ENCODE peak calls at places on chromosomes 16 and 17, in nine cellular contexts. W is stimulated activated CD8-positive, alpha-beta memory T cell treated with anti-CD3 and anti-CD28 coated beads, Interleukin-15, amount 100 ng/mL, for 48 hours; N is ureter; Z is HS-27A; I is epithelial cell of prostate; O is NCI-H510A; Q is heart right ventricle; D is left lung; C is cardiac muscle cell. H is an unnamed sample.
A peak's percentile ranks its signal among the peaks of the same experiment; 100 is the strongest.

GRCh38 chr17:72631568-72631967 is 460.9 kb downstream of the SLC39A11 start:
- DNase-seq in W (no peak), N (no peak), Z (no peak), I (peak; percentile 53), O (peak; percentile 61), Q (no peak), D (no peak), C (no peak), H (no peak)

GRCh38 chr17:28902819-28903545 is at the start of gene DHRS13:
- DNase-seq in W (peak; percentile 91), N (peak; percentile 88), Z (peak; percentile 45), I (peak; percentile 72), O (peak; percentile 95), Q (peak; percentile 85), D (peak; percentile 89), C (peak; percentile 92), H (peak; percentile 86)

GRCh38 chr17:59829217-59830006 is 63.3 kb downstream of the TUBD1 start:
- DNase-seq in W (no peak), N (no peak), Z (peak; percentile 99), I (peak; percentile 98), O (peak; percentile 67), Q (peak; percentile 54), D (no peak), C (peak; percentile 98), H (no peak)

GRCh38 chr16:64990101-64990500 is 131.8 kb downstream of the CDH11 start:
- DNase-seq in W (no peak), N (no peak), Z (no peak), I (no peak), O (no peak), Q (no peak), D (no peak), C (no peak), H (no peak)

GRCh38 chr17:82859431-82860403 is 19.9 kb upstream of the ZNF750 start:
- DNase-seq in W (peak; percentile 58), N (peak; percentile 82), Z (peak; percentile 8), I (no peak), O (no peak), Q (no peak), D (peak; percentile 75), C (peak; percentile 63), H (peak; percentile 57)

GRCh38 chr16:88320947-88321634 is 61.7 kb upstream of the ZNF469 start:
- DNase-seq in W (no peak), N (no peak), Z (no peak), I (no peak), O (no peak), Q (no peak), D (no peak), C (no peak), H (peak; percentile 18)

GRCh38 chr17:79621151-79621940 is 10.5 kb upstream of the RBFOX3 start:
- DNase-seq in W (no peak), N (peak; percentile 33), Z (no peak), I (no peak), O (no peak), Q (no peak), D (peak; percentile 23), C (no peak), H (no peak)

GRCh38 chr17:50346313-50347086 is 574 bp downstream of the XYLT2 start:
- DNase-seq in W (peak; percentile 37), N (peak; percentile 64), Z (no peak), I (no peak), O (no peak), Q (peak; percentile 44), D (peak; percentile 60), C (peak; percentile 19), H (peak; percentile 28)

GRCh38 chr16:88637797-88638196 is 575 bp upstream of the IL17C start:
- DNase-seq in W (no peak), N (no peak), Z (no peak), I (no peak), O (no peak), Q (no peak), D (no peak), C (no peak), H (no peak)

GRCh38 chr17:62628845-62629555 is 1.5 kb downstream of the MRC2 start:
- DNase-seq in W (no peak), N (no peak), Z (no peak), I (no peak), O (no peak), Q (no peak), D (no peak), C (peak; percentile 71), H (no peak)

GRCh38 chr17:17205368-17206148 is 575 bp downstream of the PLD6 start:
- DNase-seq in W (peak; percentile 50), N (peak; percentile 64), Z (peak; percentile 42), I (no peak), O (peak; percentile 15), Q (peak; percentile 51), D (peak; percentile 75), C (peak; percentile 27), H (peak; percentile 44)

GRCh38 chr17:3635474-3636153 is 436 bp downstream of the SHPK start:
- DNase-seq in W (no peak), N (no peak), Z (no peak), I (no peak), O (no peak), Q (no peak), D (no peak), C (no peak), H (no peak)

GRCh38 chr16:75566889-75567255 is 693 bp downstream of the GABARAPL2 start:
- DNase-seq in W (no peak), N (peak; percentile 45), Z (no peak), I (no peak), O (no peak), Q (no peak), D (no peak), C (no peak), H (no peak)

GRCh38 chr17:55432358-55433028 is 10.9 kb upstream of the MMD start:
- DNase-seq in W (no peak), N (no peak), Z (no peak), I (no peak), O (no peak), Q (no peak), D (no peak), C (peak; percentile 61), H (no peak)

GRCh38 chr16:66409156-66409555 is 17.9 kb upstream of the BEAN1 start:
- DNase-seq in W (no peak), N (no peak), Z (peak; percentile 34), I (no peak), O (no peak), Q (no peak), D (no peak), C (peak; percentile 80), H (no peak)

GRCh38 chr16:47848481-47849109 is 307.2 kb downstream of the ABCC12 start:
- DNase-seq in W (no peak), N (no peak), Z (no peak), I (peak; percentile 72), O (no peak), Q (no peak), D (no peak), C (peak; percentile 13), H (no peak)

GRCh38 chr17:73290399-73291259 is 21.2 kb downstream of the CDC42EP4 start:
- DNase-seq in W (no peak), N (no peak), Z (no peak), I (no peak), O (no peak), Q (no peak), D (no peak), C (no peak), H (no peak)

GRCh38 chr16:3443108-3444031 is at the start of the genes NAA60 and ZNF597:
- DNase-seq in W (peak; percentile 79), N (peak; percentile 85), Z (no peak), I (peak; percentile 71), O (peak; percentile 53), Q (peak; percentile 88), D (peak; percentile 87), C (peak; percentile 93), H (peak; percentile 80)

GRCh38 chr17:53719229-53719628 is 103.5 kb upstream of the KIF2B start:
- DNase-seq in W (no peak), N (no peak), Z (no peak), I (no peak), O (no peak), Q (no peak), D (no peak), C (peak; percentile 1), H (no peak)

GRCh38 chr16:84898447-84898846 is 78.7 kb downstream of the CRISPLD2 start:
- DNase-seq in W (no peak), N (no peak), Z (no peak), I (peak; percentile 66), O (no peak), Q (no peak), D (no peak), C (no peak), H (no peak)

GRCh38 chr17:28643979-28644781 is 778 bp downstream of the BLTP2 start:
- DNase-seq in W (no peak), N (peak; percentile 59), Z (no peak), I (no peak), O (peak; percentile 19), Q (peak; percentile 21), D (peak; percentile 67), C (peak; percentile 63), H (peak; percentile 10)

GRCh38 chr16:87628940-87629339 is 26.6 kb downstream of the JPH3 start:
- DNase-seq in W (no peak), N (no peak), Z (no peak), I (peak; percentile 82), O (no peak), Q (no peak), D (no peak), C (peak; percentile 3), H (no peak)

GRCh38 chr17:76137351-76138233 is 3.5 kb downstream of the FOXJ1 start:
- DNase-seq in W (no peak), N (no peak), Z (no peak), I (no peak), O (no peak), Q (no peak), D (no peak), C (no peak), H (no peak)

GRCh38 chr16:23072084-23072599 is 77.1 kb downstream of the USP31 start:
- DNase-seq in W (no peak), N (peak; percentile 87), Z (no peak), I (peak; percentile 71), O (no peak), Q (peak; percentile 90), D (peak; percentile 40), C (peak; percentile 82), H (no peak)

GRCh38 chr16:2697401-2697948 is 15.2 kb downstream of the KCTD5 start:
- DNase-seq in W (no peak), N (no peak), Z (no peak), I (no peak), O (no peak), Q (no peak), D (no peak), C (no peak), H (no peak)

GRCh38 chr16:3640207-3640606 is 14.3 kb upstream of the DNASE1 start:
- DNase-seq in W (no peak), N (no peak), Z (no peak), I (no peak), O (no peak), Q (no peak), D (no peak), C (no peak), H (no peak)

GRCh38 chr17:16916557-16916920 is 55.4 kb downstream of the TNFRSF13B start:
- DNase-seq in W (no peak), N (no peak), Z (no peak), I (no peak), O (no peak), Q (no peak), D (peak; percentile 9), C (no peak), H (no peak)

GRCh38 chr17:44546711-44547606 is 10.3 kb upstream of the FZD2 start:
- DNase-seq in W (no peak), N (no peak), Z (no peak), I (no peak), O (no peak), Q (no peak), D (no peak), C (peak; percentile 57), H (no peak)

GRCh38 chr17:73359987-73360410 is 48.2 kb upstream of the CDC42EP4 start:
- DNase-seq in W (no peak), N (no peak), Z (no peak), I (no peak), O (peak; percentile 87), Q (no peak), D (peak; percentile 76), C (no peak), H (no peak)

GRCh38 chr17:74012465-74012864 is 191.0 kb upstream of the RPL38 start:
- DNase-seq in W (peak; percentile 9), N (no peak), Z (no peak), I (no peak), O (peak; percentile 60), Q (no peak), D (no peak), C (no peak), H (peak; percentile 21)

GRCh38 chr17:64019486-64020067 is 856 bp downstream of the ICAM2 start:
- DNase-seq in W (no peak), N (no peak), Z (no peak), I (no peak), O (no peak), Q (no peak), D (no peak), C (no peak), H (no peak)

H was measured in stimulated activated CD4-positive, alpha-beta T cell treated with anti-CD3 and anti-CD28 coated beads, Interleukin-15, amount 100 ng/mL, for 48 hours.